ENCODE peak calls at places on chromosomes 12 and 14, in ten cellular contexts. A is Panc1, P is progenitor cell of endocrine pancreas, O is HCT116, Y is ovary, R is type B pancreatic cell, E is lower leg skin, N is astrocyte of the cerebellum, L is AG09319, W is osteoblast. M is an unnamed sample.

GRCh38 chr14:64232095-64232830 is 61.9 kb downstream of the ESR2 start:
- DNase-seq in A (no peak), P (no peak), O (no peak), Y (no peak), R (no peak), E (no peak), N (peak), L (peak), W (peak), M (no peak)

GRCh38 chr12:94074970-94075695 is 73.2 kb upstream of the PLXNC1 start:
- DNase-seq in A (no peak), P (no peak), O (peak), Y (peak), R (no peak), E (peak), N (peak), L (peak), W (peak), M (no peak)

GRCh38 chr12:33180921-33181320 is 258.7 kb downstream of the SYT10 start:
- DNase-seq in A (no peak), P (no peak), O (no peak), Y (no peak), R (no peak), E (no peak), N (no peak), L (no peak), W (no peak), M (no peak)

GRCh38 chr14:76086636-76087035 is 65.1 kb upstream of the GPATCH2L start:
- DNase-seq in A (no peak), P (no peak), O (no peak), Y (no peak), R (no peak), E (no peak), N (no peak), L (no peak), W (no peak), M (no peak)

GRCh38 chr14:81247271-81247766 is 26.6 kb upstream of the GTF2A1 start:
- DNase-seq in A (no peak), P (no peak), O (no peak), Y (no peak), R (no peak), E (no peak), N (no peak), L (no peak), W (no peak), M (no peak)

GRCh38 chr14:59582845-59583509 is 6.4 kb upstream of the CCDC175 start:
- DNase-seq in A (no peak), P (no peak), O (no peak), Y (no peak), R (no peak), E (no peak), N (no peak), L (no peak), W (no peak), M (no peak)

GRCh38 chr14:40601063-40601462 is 1005.6 kb upstream of the LRFN5 start:
- DNase-seq in A (no peak), P (no peak), O (no peak), Y (no peak), R (no peak), E (no peak), N (no peak), L (no peak), W (no peak), M (no peak)

GRCh38 chr14:48526307-48526706 is 850.9 kb upstream of the MDGA2 start:
- DNase-seq in A (no peak), P (no peak), O (no peak), Y (no peak), R (no peak), E (no peak), N (no peak), L (no peak), W (no peak), M (no peak)

GRCh38 chr14:60648169-60648933 is 926 bp downstream of the SIX1 start:
- DNase-seq in A (no peak), P (no peak), O (no peak), Y (no peak), R (peak), E (no peak), N (no peak), L (no peak), W (peak), M (no peak)

GRCh38 chr12:75208851-75209781 is 523 bp downstream of the KCNC2 start:
- DNase-seq in A (no peak), P (peak), O (no peak), Y (no peak), R (peak), E (no peak), N (peak), L (no peak), W (peak), M (no peak)

GRCh38 chr12:66405395-66405794 is 103.1 kb downstream of the HELB start:
- DNase-seq in A (no peak), P (no peak), O (no peak), Y (no peak), R (no peak), E (no peak), N (no peak), L (no peak), W (peak), M (no peak)

GRCh38 chr12:82326905-82327503 is 31.2 kb downstream of the CCDC59 start:
- DNase-seq in A (no peak), P (no peak), O (peak), Y (no peak), R (no peak), E (no peak), N (peak), L (peak), W (no peak), M (no peak)
- TF ChIP-seq CTCF in A (peak), P (peak), O (peak), Y (no peak), R (peak), E (no peak), N (peak), L (peak), W (peak), M (peak)

GRCh38 chr14:21219561-21220111 is 49.6 kb downstream of the HNRNPC start:
- DNase-seq in A (no peak), P (no peak), O (no peak), Y (no peak), R (no peak), E (no peak), N (no peak), L (peak), W (no peak), M (no peak)
- TF ChIP-seq CTCF in A (no peak), P (no peak), O (no peak), Y (no peak), R (no peak), E (no peak), N (no peak), L (no peak), W (no peak), M (no peak)

DNA sequence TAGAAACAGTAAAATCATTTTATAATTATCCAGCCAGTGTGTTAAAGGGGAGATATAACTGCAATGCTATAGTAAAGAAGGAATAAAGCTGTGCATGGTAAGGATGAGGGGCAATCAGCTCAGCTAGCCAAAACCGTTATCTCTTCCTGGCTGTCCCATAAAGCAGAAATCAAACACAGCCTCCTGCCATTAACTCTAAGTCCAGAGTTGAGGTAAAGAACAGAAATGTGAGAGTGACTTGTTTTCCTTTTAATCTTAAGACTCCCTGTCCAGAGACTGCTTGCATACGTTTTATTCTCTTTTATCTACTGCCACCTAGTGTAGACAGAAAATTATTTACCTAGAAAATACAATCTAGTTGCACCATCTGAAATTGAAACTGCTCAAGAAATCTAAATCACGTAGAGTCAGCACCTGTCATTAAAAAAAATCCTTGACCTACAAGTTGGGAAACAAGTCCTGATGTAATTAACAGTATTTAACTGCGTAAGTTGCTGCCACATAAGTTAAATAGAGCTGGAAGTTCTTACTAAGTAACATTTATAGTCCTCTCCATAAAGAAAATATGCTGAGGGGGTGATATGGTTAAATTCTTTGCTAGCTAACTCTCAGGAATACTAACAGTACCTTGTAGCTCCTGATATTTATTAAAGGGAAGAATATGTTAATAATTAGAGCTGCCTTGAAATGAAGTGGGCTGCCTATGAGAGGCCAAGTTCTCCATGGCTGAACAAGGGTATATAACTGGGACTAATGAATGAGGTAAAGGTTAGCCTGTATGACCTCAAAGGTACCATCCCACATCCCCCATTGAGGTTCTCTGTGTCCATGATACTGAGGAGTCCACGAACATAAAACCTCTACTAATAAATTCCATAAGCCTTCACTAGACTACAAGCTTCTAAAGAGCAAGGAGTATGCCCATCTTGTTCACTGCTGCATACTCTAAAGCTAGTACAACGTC is 62.7 kb downstream of the GALNT4 start:
- DNase-seq in A (peak), P (no peak), O (peak), Y (no peak), R (no peak), E (no peak), N (peak), L (peak), W (peak), M (no peak)
- TF ChIP-seq CTCF in A (peak), P (peak), O (peak), Y (peak), R (peak), E (no peak), N (peak), L (peak), W (peak), M (peak)

GRCh38 chr12:117473856-117474255 is 112.4 kb upstream of the NOS1 start:
- DNase-seq in A (no peak), P (no peak), O (no peak), Y (no peak), R (no peak), E (no peak), N (no peak), L (no peak), W (no peak), M (no peak)

GRCh38 chr12:117469883-117470483 is 108.6 kb upstream of the NOS1 start:
- DNase-seq in A (no peak), P (no peak), O (no peak), Y (no peak), R (no peak), E (no peak), N (no peak), L (no peak), W (no peak), M (no peak)

GRCh38 chr12:117476341-117476740 is 114.9 kb upstream of the NOS1 start:
- DNase-seq in A (no peak), P (no peak), O (no peak), Y (no peak), R (no peak), E (no peak), N (no peak), L (no peak), W (peak), M (no peak)

GRCh38 chr12:117470804-117471203 is 109.4 kb upstream of the NOS1 start:
- DNase-seq in A (no peak), P (no peak), O (no peak), Y (no peak), R (no peak), E (no peak), N (no peak), L (no peak), W (no peak), M (no peak)

DNA sequence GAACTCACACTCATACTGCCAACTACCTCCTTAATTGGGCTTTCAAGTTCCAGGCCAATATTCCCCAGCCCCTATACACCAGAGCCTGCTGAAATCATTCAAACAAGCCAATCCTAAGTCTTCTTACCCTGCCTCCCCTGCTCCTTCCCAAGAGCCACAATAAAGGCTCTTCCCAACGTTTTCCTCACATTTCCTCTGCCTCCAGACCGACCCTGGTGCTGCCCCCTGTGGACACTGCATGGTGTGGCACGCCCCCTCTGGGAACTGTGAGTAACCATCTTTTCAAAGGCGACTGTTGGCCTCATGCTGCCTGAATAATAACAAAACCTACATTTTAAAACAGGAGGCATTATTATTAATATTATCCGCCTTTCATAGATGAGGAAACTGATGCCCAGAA is 111.6 kb upstream of the NOS1 start:
- DNase-seq in A (no peak), P (peak), O (peak), Y (no peak), R (no peak), E (no peak), N (no peak), L (no peak), W (no peak), M (no peak)
- TF ChIP-seq CTCF in A (peak), P (peak), O (peak), Y (no peak), R (peak), E (no peak), N (peak), L (peak), W (peak), M (peak)

GRCh38 chr14:104843442-104844305 is 21.4 kb upstream of the CEP170B start:
- DNase-seq in A (no peak), P (no peak), O (no peak), Y (no peak), R (no peak), E (no peak), N (no peak), L (no peak), W (peak), M (peak)

GRCh38 chr14:104844306-104845032 is 20.6 kb upstream of the CEP170B start:
- DNase-seq in A (no peak), P (no peak), O (no peak), Y (no peak), R (no peak), E (no peak), N (no peak), L (no peak), W (no peak), M (no peak)

GRCh38 chr14:104843006-104843405 is 22.1 kb upstream of the CEP170B start:
- DNase-seq in A (no peak), P (no peak), O (no peak), Y (no peak), R (no peak), E (no peak), N (no peak), L (no peak), W (no peak), M (no peak)

GRCh38 chr14:104845033-104845666 is 19.9 kb upstream of the CEP170B start:
- DNase-seq in A (no peak), P (no peak), O (no peak), Y (no peak), R (no peak), E (no peak), N (no peak), L (no peak), W (no peak), M (no peak)

DNA sequence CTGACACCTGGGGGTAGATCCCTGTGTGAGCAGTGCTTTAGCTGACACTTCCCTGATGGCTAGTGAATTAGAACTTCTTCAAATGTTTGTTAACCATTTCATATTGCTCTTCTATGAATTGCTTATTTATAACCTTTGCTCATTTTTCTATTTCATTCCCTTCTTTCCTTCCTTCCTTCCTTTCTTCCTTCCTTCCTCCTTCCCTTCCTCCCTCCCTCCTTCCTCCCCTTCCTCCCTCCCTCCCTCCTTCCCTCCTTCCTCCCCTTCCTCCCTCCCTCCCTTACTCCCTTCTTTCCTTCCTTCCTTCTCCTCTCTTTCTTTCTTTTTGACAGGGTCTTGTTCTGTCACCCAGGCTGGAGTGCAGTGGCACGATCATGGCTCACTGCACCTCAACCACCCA is 23.3 kb upstream of the CEP170B start:
- DNase-seq in A (no peak), P (no peak), O (no peak), Y (no peak), R (no peak), E (no peak), N (no peak), L (no peak), W (no peak), M (no peak)
- TF ChIP-seq CTCF in A (no peak), P (no peak), O (no peak), Y (no peak), R (no peak), E (no peak), N (no peak), L (no peak), W (no peak), M (no peak)

DNA sequence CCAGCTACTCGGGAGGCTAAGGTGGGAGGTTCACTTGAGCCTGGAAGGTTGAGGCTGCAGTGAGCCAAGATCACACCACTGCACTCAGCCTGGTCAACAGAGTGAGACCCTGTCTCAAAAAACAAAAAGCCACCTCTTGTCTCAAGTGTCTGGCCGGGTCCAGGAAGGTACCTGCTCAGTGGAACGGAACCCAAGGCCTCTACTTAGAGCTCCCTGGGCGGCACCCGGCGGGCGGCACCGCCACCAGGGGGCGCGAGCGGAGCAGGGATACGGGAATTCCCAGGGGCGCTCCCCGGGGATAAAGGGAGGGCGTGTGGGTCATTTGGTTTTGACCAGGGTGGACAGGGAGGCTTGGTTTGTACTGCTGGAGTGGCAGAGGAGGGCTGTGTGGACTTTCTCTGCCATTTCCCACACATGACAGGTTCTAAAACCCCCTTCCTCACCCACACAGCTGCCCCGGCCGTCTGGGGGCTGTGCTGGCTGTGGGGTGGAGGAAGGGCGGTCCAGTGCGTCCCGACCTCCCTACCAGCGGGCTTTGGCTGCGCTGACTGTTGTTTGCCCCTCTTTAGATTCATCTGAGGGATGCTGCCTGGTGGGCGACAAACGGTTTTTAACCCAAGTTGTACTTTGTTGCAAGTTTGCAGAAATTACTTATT is 91.4 kb downstream of the SETD3 start:
- DNase-seq in A (peak), P (peak), O (peak), Y (peak), R (no peak), E (no peak), N (no peak), L (no peak), W (peak), M (peak)
- TF ChIP-seq CTCF in A (peak), P (peak), O (peak), Y (peak), R (peak), E (no peak), N (peak), L (peak), W (peak), M (peak)

GRCh38 chr12:1873531-1874149 is 44.8 kb downstream of the CACNA2D4 start:
- DNase-seq in A (no peak), P (no peak), O (no peak), Y (no peak), R (peak), E (no peak), N (no peak), L (no peak), W (no peak), M (no peak)
- TF ChIP-seq CTCF in A (no peak), P (no peak), O (no peak), Y (no peak), R (no peak), E (no peak), N (no peak), L (no peak), W (no peak), M (no peak)

GRCh38 chr12:124399622-124400021 is 104.7 kb downstream of the RFLNA start:
- DNase-seq in A (no peak), P (no peak), O (no peak), Y (no peak), R (no peak), E (no peak), N (no peak), L (no peak), W (peak), M (no peak)

GRCh38 chr12:124397807-124398577 is 103.1 kb downstream of the RFLNA start:
- DNase-seq in A (no peak), P (no peak), O (no peak), Y (peak), R (no peak), E (no peak), N (no peak), L (no peak), W (no peak), M (no peak)

GRCh38 chr12:124397399-124397679 is 102.4 kb downstream of the RFLNA start:
- DNase-seq in A (no peak), P (no peak), O (no peak), Y (no peak), R (no peak), E (no peak), N (no peak), L (no peak), W (no peak), M (peak)

GRCh38 chr12:124400124-124400523 is 105.2 kb downstream of the RFLNA start:
- DNase-seq in A (no peak), P (no peak), O (no peak), Y (no peak), R (no peak), E (no peak), N (no peak), L (no peak), W (no peak), M (no peak)

DNA sequence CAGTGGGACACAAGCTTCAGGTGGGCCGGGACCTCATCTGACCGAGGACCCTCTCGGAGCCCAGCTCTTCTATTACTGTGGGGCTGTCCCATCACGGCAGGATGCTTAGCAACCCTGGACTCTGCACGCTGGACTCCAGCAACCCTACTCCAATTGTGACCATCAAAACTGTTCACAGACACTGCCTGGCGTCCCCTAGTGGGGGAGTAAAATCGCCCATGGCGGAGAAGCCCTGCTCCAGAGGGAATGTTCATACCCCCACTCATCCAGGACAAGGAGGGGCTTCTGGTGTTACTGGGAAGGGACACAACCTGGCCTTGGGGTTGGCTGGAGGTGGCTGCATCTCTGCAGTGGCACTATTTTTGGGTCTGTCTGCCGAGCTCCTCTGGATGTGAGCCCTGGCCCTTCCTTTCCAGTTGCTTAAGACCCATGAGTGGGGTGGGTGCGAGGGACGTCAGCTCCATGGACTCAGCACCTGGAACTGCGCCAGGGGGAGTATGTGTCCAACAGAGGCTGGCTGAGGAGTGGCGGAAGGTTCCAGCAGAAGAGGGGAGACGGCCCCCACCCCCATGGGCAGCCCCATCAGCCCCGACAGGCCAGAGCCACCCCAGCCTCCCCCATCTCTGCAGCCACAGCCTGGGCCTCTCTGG is 103.8 kb downstream of the RFLNA start:
- DNase-seq in A (no peak), P (no peak), O (no peak), Y (peak), R (no peak), E (no peak), N (no peak), L (no peak), W (no peak), M (no peak)
- TF ChIP-seq CTCF in A (peak), P (no peak), O (peak), Y (no peak), R (no peak), E (no peak), N (peak), L (no peak), W (no peak), M (no peak)

GRCh38 chr14:56797569-56798446 is 12.5 kb downstream of the OTX2 start:
- DNase-seq in A (no peak), P (no peak), O (no peak), Y (no peak), R (no peak), E (no peak), N (no peak), L (no peak), W (no peak), M (no peak)
- TF ChIP-seq CTCF in A (no peak), P (no peak), O (no peak), Y (no peak), R (no peak), E (no peak), N (no peak), L (no peak), W (no peak), M (no peak)

GRCh38 chr14:36524874-36525745 is 5.1 kb upstream of the NKX2-1 start:
- DNase-seq in A (no peak), P (peak), O (peak), Y (no peak), R (no peak), E (no peak), N (no peak), L (no peak), W (no peak), M (no peak)
- TF ChIP-seq CTCF in A (peak), P (peak), O (peak), Y (no peak), R (peak), E (no peak), N (peak), L (peak), W (peak), M (peak)